ENCODE peak calls at places on chromosomes 2 and 18, in seven cellular contexts. A, F, M, J, B, O and T are unnamed samples.

GRCh38 chr18:36441872-36442271 is 144.4 kb downstream of the FHOD3 start:
- DNase-seq in A (no peak), F (no peak), M (no peak), J (no peak), B (no peak), O (no peak), T (no peak)

GRCh38 chr18:49031511-49032188 is 80.9 kb upstream of the SMAD7 start:
- DNase-seq in A (no peak), F (no peak), M (no peak), J (no peak), B (peak; percentile 41), O (no peak), T (no peak)

GRCh38 chr2:169637620-169638019 is 53.5 kb downstream of the PPIG start:
- DNase-seq in A (no peak), F (peak; percentile 24), M (no peak), J (no peak), B (no peak), O (no peak), T (no peak)

GRCh38 chr2:215022418-215022817 is 116.0 kb downstream of the ABCA12 start:
- DNase-seq in A (no peak), F (no peak), M (no peak), J (no peak), B (no peak), O (no peak), T (no peak)

GRCh38 chr2:10717630-10718029 is 3.8 kb upstream of the ATP6V1C2 start:
- DNase-seq in A (no peak), F (no peak), M (no peak), J (no peak), B (no peak), O (no peak), T (peak; percentile 60)

GRCh38 chr2:60262178-60262577 is 291.3 kb downstream of the BCL11A start:
- DNase-seq in A (no peak), F (no peak), M (no peak), J (no peak), B (no peak), O (no peak), T (no peak)

GRCh38 chr2:58030789-58031188 is 15.8 kb upstream of the VRK2 start:
- DNase-seq in A (no peak), F (peak; percentile 21), M (no peak), J (no peak), B (no peak), O (no peak), T (no peak)

GRCh38 chr18:8893221-8893620 is 187.9 kb downstream of the MTCL1 start:
- DNase-seq in A (no peak), F (no peak), M (peak; percentile 77), J (no peak), B (no peak), O (no peak), T (no peak)

GRCh38 chr18:58416704-58417683 is 211.9 kb downstream of the ALPK2 start:
- DNase-seq in A (no peak), F (peak; percentile 70), M (no peak), J (no peak), B (no peak), O (no peak), T (no peak)

GRCh38 chr2:105378921-105379383 is 19.9 kb downstream of the FHL2 start:
- DNase-seq in A (no peak), F (no peak), M (no peak), J (no peak), B (no peak), O (no peak), T (no peak)

GRCh38 chr18:79770826-79771225 is 26.9 kb upstream of the KCNG2 start:
- DNase-seq in A (no peak), F (no peak), M (no peak), J (no peak), B (no peak), O (no peak), T (no peak)

GRCh38 chr2:197263077-197263476 is 47.5 kb downstream of the ANKRD44 start:
- DNase-seq in A (no peak), F (no peak), M (no peak), J (no peak), B (no peak), O (no peak), T (no peak)

GRCh38 chr2:170264865-170265264 is 86.9 kb downstream of the MYO3B start:
- DNase-seq in A (no peak), F (no peak), M (no peak), J (no peak), B (no peak), O (no peak), T (no peak)

GRCh38 chr2:114032705-114033104 is 142.8 kb downstream of the ACTR3 start:
- DNase-seq in A (no peak), F (no peak), M (no peak), J (no peak), B (no peak), O (no peak), T (no peak)

GRCh38 chr2:139990646-139991335 is 1210.6 kb upstream of the NXPH2 start:
- DNase-seq in A (no peak), F (no peak), M (no peak), J (no peak), B (no peak), O (no peak), T (no peak)

GRCh38 chr18:3402962-3403585 is 46.9 kb upstream of the TGIF1 start:
- DNase-seq in A (no peak), F (no peak), M (peak; percentile 40), J (no peak), B (no peak), O (peak; percentile 28), T (no peak)

GRCh38 chr2:61340242-61340641 is 130.6 kb downstream of the USP34 start:
- DNase-seq in A (no peak), F (no peak), M (no peak), J (no peak), B (no peak), O (no peak), T (no peak)

GRCh38 chr2:18362696-18363095 is 197.8 kb downstream of the RDH14 start:
- DNase-seq in A (no peak), F (no peak), M (no peak), J (no peak), B (no peak), O (no peak), T (no peak)

GRCh38 chr2:15730545-15731212 is 139.0 kb downstream of the DDX1 start:
- DNase-seq in A (peak; percentile 81), F (peak; percentile 80), M (peak; percentile 86), J (peak; percentile 19), B (no peak), O (peak; percentile 91), T (no peak)

GRCh38 chr18:46677609-46678470 is 20.8 kb upstream of the LOXHD1 start:
- DNase-seq in A (peak; percentile 2), F (no peak), M (no peak), J (no peak), B (no peak), O (peak; percentile 36), T (no peak)

GRCh38 chr18:398866-399637 is 101.4 kb downstream of the COLEC12 start:
- DNase-seq in A (no peak), F (no peak), M (no peak), J (no peak), B (no peak), O (peak; percentile 30), T (peak; percentile 54)

GRCh38 chr2:118046628-118047210 is 32.8 kb upstream of the CCDC93 start:
- DNase-seq in A (peak; percentile 26), F (peak; percentile 42), M (peak; percentile 33), J (no peak), B (no peak), O (peak; percentile 23), T (peak; percentile 50)

GRCh38 chr18:25061345-25061744 is 290.6 kb downstream of the ZNF521 start:
- DNase-seq in A (no peak), F (no peak), M (no peak), J (no peak), B (no peak), O (no peak), T (no peak)

GRCh38 chr2:47904903-47905453 is 1.3 kb downstream of the FBXO11 start:
- DNase-seq in A (no peak), F (peak; percentile 19), M (peak; percentile 30), J (no peak), B (peak; percentile 59), O (peak; percentile 69), T (peak; percentile 2)

GRCh38 chr2:3762771-3763447 is 59.5 kb downstream of the DCDC2C start:
- DNase-seq in A (no peak), F (no peak), M (no peak), J (no peak), B (peak; percentile 24), O (no peak), T (no peak)

GRCh38 chr2:219213486-219214071 is 5.2 kb downstream of the ABCB6 start:
- DNase-seq in A (no peak), F (no peak), M (no peak), J (no peak), B (no peak), O (no peak), T (no peak)

GRCh38 chr2:6846967-6847695 is 18.6 kb downstream of the CMPK2 start:
- DNase-seq in A (no peak), F (no peak), M (peak; percentile 93), J (no peak), B (no peak), O (no peak), T (no peak)
- TF ChIP-seq JUND in A (no peak), F (no peak), M (peak; percentile 36), J (no peak), B (no peak), O (no peak), T (no peak)

GRCh38 chr18:5627756-5628511 is 84.1 kb upstream of the EPB41L3 start:
- DNase-seq in A (no peak), F (no peak), M (no peak), J (no peak), B (no peak), O (no peak), T (no peak)
- TF ChIP-seq JUND in A (no peak), F (no peak), M (no peak), J (no peak), B (no peak), O (no peak), T (no peak)

GRCh38 chr18:76145968-76146367 is 349.1 kb downstream of the ZNF516 start:
- DNase-seq in A (no peak), F (no peak), M (no peak), J (no peak), B (no peak), O (no peak), T (no peak)
- TF ChIP-seq JUND in A (no peak), F (no peak), M (no peak), J (no peak), B (no peak), O (no peak), T (no peak)

GRCh38 chr18:74982946-74983635 is 225.8 kb downstream of the PTGR3 start:
- DNase-seq in A (no peak), F (no peak), M (no peak), J (no peak), B (no peak), O (no peak), T (no peak)
- TF ChIP-seq JUND in A (no peak), F (no peak), M (no peak), J (no peak), B (no peak), O (no peak), T (no peak)

GRCh38 chr18:71951021-71951420 is 593.1 kb downstream of the CBLN2 start:
- DNase-seq in A (no peak), F (no peak), M (no peak), J (no peak), B (no peak), O (peak; percentile 4), T (peak; percentile 11)
- TF ChIP-seq JUND in A (no peak), F (no peak), M (no peak), J (no peak), B (no peak), O (no peak), T (no peak)